ENCODE peak calls at places on chromosomes 6 and 20, in five cellular contexts. W, H, Z, K and Y are unnamed samples.

GRCh38 chr6:82525775-82526515 is 162.3 kb downstream of the TPBG start:
- DNase-seq in W (no peak), H (no peak), Z (no peak), K (no peak), Y (no peak)

GRCh38 chr6:129730477-129731165 is 20.6 kb upstream of the ARHGAP18 start:
- DNase-seq in W (no peak), H (no peak), Z (no peak), K (no peak), Y (no peak)

GRCh38 chr20:45138451-45139300 is 14.4 kb upstream of the WFDC12 start:
- DNase-seq in W (peak; percentile 56), H (no peak), Z (peak; percentile 74), K (peak; percentile 84), Y (peak; percentile 36)

GRCh38 chr6:130223508-130223907 is 757 bp upstream of the SAMD3 start:
- DNase-seq in W (no peak), H (no peak), Z (no peak), K (no peak), Y (no peak)

GRCh38 chr20:59676126-59676876 is 72.0 kb downstream of the PHACTR3 start:
- DNase-seq in W (no peak), H (no peak), Z (no peak), K (no peak), Y (no peak)

GRCh38 chr6:73983367-73983766 is 287.4 kb downstream of the CD109 start:
- DNase-seq in W (no peak), H (peak; percentile 65), Z (no peak), K (no peak), Y (no peak)

GRCh38 chr6:135018057-135018456 is 36.6 kb downstream of the HBS1L start:
- DNase-seq in W (no peak), H (no peak), Z (no peak), K (no peak), Y (no peak)

GRCh38 chr20:32582659-32583580 is 2.2 kb downstream of the NOL4L start:
- DNase-seq in W (no peak), H (no peak), Z (peak; percentile 53), K (no peak), Y (peak; percentile 67)

GRCh38 chr20:362271-363254 is 15.7 kb downstream of the NRSN2 start:
- DNase-seq in W (no peak), H (peak; percentile 83), Z (peak; percentile 61), K (peak; percentile 50), Y (no peak)

GRCh38 chr20:63232235-63233060 is 3.3 kb upstream of the BIRC7 start:
- DNase-seq in W (no peak), H (peak; percentile 96), Z (peak; percentile 89), K (no peak), Y (no peak)

GRCh38 chr20:58622671-58623578 is 28.2 kb upstream of the STX16 start:
- DNase-seq in W (no peak), H (peak; percentile 33), Z (no peak), K (no peak), Y (no peak)

GRCh38 chr20:62577447-62577846 is 64.9 kb upstream of the SLCO4A1 start:
- DNase-seq in W (no peak), H (no peak), Z (no peak), K (no peak), Y (no peak)

GRCh38 chr20:16968099-16968498 is 219.9 kb downstream of the OTOR start:
- DNase-seq in W (no peak), H (no peak), Z (no peak), K (no peak), Y (no peak)

GRCh38 chr20:61271273-61272221 is 19.5 kb downstream of the CDH4 start:
- DNase-seq in W (no peak), H (no peak), Z (no peak), K (no peak), Y (no peak)

GRCh38 chr20:63624486-63624885 is 2.4 kb downstream of the GMEB2 start:
- DNase-seq in W (no peak), H (peak; percentile 49), Z (peak; percentile 55), K (no peak), Y (no peak)

GRCh38 chr20:15146948-15147347 is 809.5 kb upstream of the FLRT3 start:
- DNase-seq in W (no peak), H (no peak), Z (peak; percentile 20), K (no peak), Y (no peak)

GRCh38 chr20:64148581-64148980 is 15.7 kb upstream of the MYT1 start:
- DNase-seq in W (no peak), H (no peak), Z (no peak), K (no peak), Y (no peak)

GRCh38 chr6:16163535-16164300 is 34.8 kb downstream of the MYLIP start:
- DNase-seq in W (no peak), H (no peak), Z (peak; percentile 40), K (no peak), Y (no peak)

GRCh38 chr20:46592580-46593362 is 42.3 kb upstream of the OCSTAMP start:
- DNase-seq in W (no peak), H (no peak), Z (peak; percentile 37), K (peak; percentile 47), Y (no peak)

GRCh38 chr6:29251741-29252140 is 49.8 kb upstream of the OR14J1 start:
- DNase-seq in W (no peak), H (no peak), Z (peak; percentile 30), K (no peak), Y (no peak)

GRCh38 chr20:34365765-34366213 is 2.7 kb downstream of the ITCH start:
- DNase-seq in W (no peak), H (no peak), Z (peak; percentile 31), K (no peak), Y (no peak)

GRCh38 chr6:56374841-56375369 is 127.5 kb upstream of the COL21A1 start:
- DNase-seq in W (no peak), H (peak; percentile 65), Z (no peak), K (no peak), Y (no peak)

GRCh38 chr20:50252715-50253500 is 62.3 kb downstream of the CEBPB start:
- DNase-seq in W (no peak), H (no peak), Z (no peak), K (no peak), Y (no peak)

GRCh38 chr6:132731086-132731485 is 17.2 kb upstream of the VNN1 start:
- DNase-seq in W (no peak), H (peak; percentile 55), Z (no peak), K (no peak), Y (no peak)

GRCh38 chr6:132734694-132735236 is 20.9 kb upstream of the VNN1 start:
- DNase-seq in W (no peak), H (peak; percentile 83), Z (peak; percentile 21), K (no peak), Y (no peak)

GRCh38 chr6:132736239-132736638 is 21.5 kb downstream of the VNN2 start:
- DNase-seq in W (no peak), H (peak; percentile 14), Z (no peak), K (no peak), Y (no peak)

GRCh38 chr6:132733288-132733687 is 19.4 kb upstream of the VNN1 start:
- DNase-seq in W (no peak), H (peak; percentile 17), Z (no peak), K (no peak), Y (no peak)

GRCh38 chr6:132733814-132734213 is 20.0 kb upstream of the VNN1 start:
- DNase-seq in W (no peak), H (no peak), Z (no peak), K (no peak), Y (no peak)
- H3K4ac ChIP-seq in W (no peak overlapping the region), H (peak overlapping the region; percentile 15), Z (no peak overlapping the region), K (no peak overlapping the region), Y (no peak overlapping the region)

GRCh38 chr6:24836116-24836515 is 37.4 kb upstream of the ARMH2 start:
- DNase-seq in W (no peak), H (no peak), Z (no peak), K (no peak), Y (no peak)
- H3K27ac ChIP-seq in W (no peak overlapping the region), H (no peak overlapping the region), Z (no peak overlapping the region), K (no peak overlapping the region), Y (no peak overlapping the region)

GRCh38 chr6:36195471-36196048 is 984 bp upstream of the BRPF3 start:
- DNase-seq in W (no peak), H (no peak), Z (peak; percentile 3), K (no peak), Y (no peak)
- H3K4ac ChIP-seq in W (no peak overlapping the region), H (no peak overlapping the region), Z (no peak overlapping the region), K (no peak overlapping the region), Y (no peak overlapping the region)

GRCh38 chr6:150741633-150742200 is 123.8 kb upstream of the MTHFD1L start:
- DNase-seq in W (no peak), H (no peak), Z (peak; percentile 54), K (no peak), Y (no peak)
- H3K27ac ChIP-seq in W (no peak overlapping the region), H (no peak overlapping the region), Z (no peak overlapping the region), K (no peak overlapping the region), Y (no peak overlapping the region)

GRCh38 chr6:13302751-13303667 is 25.3 kb downstream of the TBC1D7 start:
- DNase-seq in W (no peak), H (peak; percentile 98), Z (peak; percentile 40), K (no peak), Y (no peak)

GRCh38 chr6:13304101-13304500 is 24.2 kb downstream of the TBC1D7 start:
- DNase-seq in W (no peak), H (no peak), Z (no peak), K (no peak), Y (no peak)

GRCh38 chr6:13303668-13304017 is 24.7 kb downstream of the TBC1D7 start:
- DNase-seq in W (no peak), H (peak; percentile 81), Z (no peak), K (no peak), Y (no peak)

GRCh38 chr6:13300649-13301590 is 27.4 kb downstream of the TBC1D7 start:
- DNase-seq in W (no peak), H (no peak), Z (peak; percentile 44), K (no peak), Y (no peak)

DNA sequence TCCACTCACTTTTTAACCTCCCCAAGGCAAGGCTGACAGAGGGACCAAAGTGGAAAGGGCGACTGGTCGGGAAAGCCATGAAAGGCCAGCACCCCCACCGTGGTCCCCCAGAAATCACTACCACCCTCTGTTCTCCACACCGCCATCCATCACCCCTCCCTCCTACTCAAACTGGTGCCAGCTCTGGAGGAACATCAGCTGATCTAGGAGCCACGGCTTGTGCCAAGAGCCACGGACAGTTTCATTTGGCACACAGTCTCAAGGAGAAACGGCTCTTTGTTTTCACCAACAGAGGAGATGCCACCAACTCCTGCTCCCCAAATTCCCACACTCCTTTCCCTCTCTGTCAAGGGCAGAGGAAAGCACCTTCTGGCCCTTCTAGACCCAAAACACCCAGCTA is 26.0 kb downstream of the TBC1D7 start:
- DNase-seq in W (no peak), H (no peak), Z (no peak), K (no peak), Y (no peak)
- H3K4ac ChIP-seq in W (no peak overlapping the region), H (peak overlapping the region; percentile 73), Z (no peak overlapping the region), K (no peak overlapping the region), Y (no peak overlapping the region)

GRCh38 chr6:89562114-89562815 is 76.3 kb downstream of the LYRM2 start:
- DNase-seq in W (no peak), H (no peak), Z (no peak), K (no peak), Y (no peak)
- H3K27ac ChIP-seq in W (no peak overlapping the region), H (no peak overlapping the region), Z (no peak overlapping the region), K (no peak overlapping the region), Y (peak overlapping the region; percentile 44)

GRCh38 chr6:4829089-4829488 is 52.9 kb downstream of the CDYL start:
- DNase-seq in W (no peak), H (no peak), Z (no peak), K (no peak), Y (no peak)
- H3K4ac ChIP-seq in W (no peak overlapping the region), H (no peak overlapping the region), Z (no peak overlapping the region), K (no peak overlapping the region), Y (no peak overlapping the region)

GRCh38 chr6:44053106-44053756 is 74.0 kb downstream of the MRPL14 start:
- DNase-seq in W (no peak), H (no peak), Z (no peak), K (no peak), Y (no peak)
- H3K27ac ChIP-seq in W (no peak overlapping the region), H (no peak overlapping the region), Z (no peak overlapping the region), K (no peak overlapping the region), Y (no peak overlapping the region)